ENCODE peak calls at places on chromosomes 4 and X, in ten cellular contexts. L is kidney tubule cell; P is NCI-H1105; B is AG09309; M is D341Med; A is natural killer cell; T is activated CD8-positive, alpha-beta T cell treated with anti-CD3 and anti-CD28 coated beads for 36 hours; V is stromal cell of bone marrow; I is choroid plexus epithelial cell; Y is AG08396. G is an unnamed sample.
A peak's percentile ranks its signal among the peaks of the same experiment; 100 is the strongest.

GRCh38 chrX:153411255-153411987 is at the start of gene ZFP92:
- DNase-seq in A (peak; percentile 18), V (no peak), B (no peak), Y (peak; percentile 44), I (peak; percentile 4), T (peak; percentile 44), P (no peak), M (no peak), L (no peak), G (no peak)

GRCh38 chr4:80183196-80184052 is 13.9 kb upstream of the PRDM8 start:
- DNase-seq in L (no peak), B (no peak), T (peak; percentile 57), P (no peak), I (no peak), V (no peak), Y (peak; percentile 59), M (peak; percentile 80), A (no peak), G (no peak)

GRCh38 chr4:42654606-42655005 is 2.3 kb downstream of the ATP8A1 start:
- DNase-seq in T (peak; percentile 60), A (no peak), V (peak; percentile 77), B (no peak), P (no peak), I (peak; percentile 35), M (no peak), L (peak; percentile 94), Y (peak; percentile 71), G (peak; percentile 63)

GRCh38 chrX:79452879-79453278 is 85.7 kb upstream of the ITM2A start:
- DNase-seq in P (no peak), I (no peak), V (no peak), Y (no peak), T (no peak), A (no peak), B (no peak), L (peak; percentile 53), M (no peak), G (no peak)

GRCh38 chr4:112593438-112594133 is 43.1 kb downstream of the ZGRF1 start:
- DNase-seq in V (no peak), I (no peak), Y (no peak), A (no peak), L (no peak), P (no peak), T (no peak), M (no peak), B (no peak), G (no peak)

GRCh38 chrX:140440891-140441290 is 64.0 kb downstream of the SOX3 start:
- DNase-seq in P (no peak), L (no peak), I (no peak), A (no peak), V (peak; percentile 6), Y (peak; percentile 22), T (no peak), M (no peak), B (no peak), G (no peak)

GRCh38 chr4:156815717-156816319 is 155.8 kb downstream of the PDGFC start:
- DNase-seq in I (no peak), V (no peak), L (no peak), Y (no peak), B (no peak), A (no peak), T (no peak), P (peak; percentile 70), M (peak; percentile 47), G (no peak)

GRCh38 chrX:119015407-119016242 is 41.2 kb downstream of the LONRF3 start:
- DNase-seq in B (peak; percentile 42), V (peak; percentile 69), Y (peak; percentile 20), T (peak; percentile 58), L (peak; percentile 94), M (no peak), A (no peak), P (no peak), I (peak; percentile 85), G (peak; percentile 94)

GRCh38 chr4:60575336-60575735 is 624.8 kb upstream of the ADGRL3 start:
- DNase-seq in M (no peak), B (no peak), A (no peak), P (no peak), I (no peak), T (no peak), L (no peak), Y (no peak), V (no peak), G (no peak)

GRCh38 chrX:13418126-13419091 is 98.6 kb upstream of the ATXN3L start:
- DNase-seq in B (no peak), T (no peak), V (no peak), P (no peak), L (peak; percentile 71), I (peak; percentile 26), A (no peak), M (no peak), Y (peak; percentile 24), G (peak; percentile 60)

GRCh38 chrX:40153335-40154221 is 55.8 kb upstream of the BCOR start:
- DNase-seq in A (no peak), M (peak; percentile 81), I (peak; percentile 51), V (no peak), Y (peak; percentile 41), B (no peak), P (peak; percentile 48), T (peak; percentile 89), L (peak; percentile 55), G (no peak)

GRCh38 chr4:36196145-36196925 is 48.0 kb downstream of the ARAP2 start:
- DNase-seq in P (no peak), L (no peak), T (no peak), I (no peak), M (no peak), V (no peak), B (no peak), Y (no peak), A (no peak), G (no peak)